ENCODE peak calls at places on chromosome 1, in five cellular contexts. I is psoas muscle; Z is fibroblast of lung; U is CD8-positive, alpha-beta T cell; B is cardiac muscle cell. F is an unnamed sample.

GRCh38 chr1:59967780-59968179 is 41.2 kb upstream of the CYP2J2 start:
- DNase-seq in U (no peak), Z (no peak), B (no peak), I (no peak), F (no peak)

GRCh38 chr1:5884110-5884509 is 108.1 kb downstream of the NPHP4 start:
- DNase-seq in B (no peak), Z (no peak), I (peak; percentile 11), U (no peak), F (no peak)

GRCh38 chr1:7515896-7516295 is 255.2 kb upstream of the VAMP3 start:
- DNase-seq in B (no peak), I (peak; percentile 42), Z (no peak), U (no peak), F (no peak)

GRCh38 chr1:10569531-10569930 is 94.8 kb downstream of the PEX14 start:
- DNase-seq in Z (no peak), B (no peak), U (no peak), I (no peak), F (no peak)

GRCh38 chr1:178706467-178706866 is 18.6 kb upstream of the RALGPS2 start:
- DNase-seq in B (peak; percentile 84), Z (peak; percentile 87), I (peak; percentile 61), U (no peak), F (no peak)

GRCh38 chr1:187871177-187871576 is 1042.4 kb downstream of the PLA2G4A start:
- DNase-seq in I (no peak), B (peak; percentile 26), Z (no peak), U (no peak), F (no peak)

GRCh38 chr1:228064296-228064695 is 18.2 kb upstream of the ARF1 start:
- DNase-seq in B (no peak), Z (no peak), U (no peak), I (peak; percentile 26), F (no peak)

GRCh38 chr1:224769987-224770693 is 154.0 kb downstream of the CNIH3 start:
- DNase-seq in I (no peak), B (peak; percentile 50), Z (peak; percentile 85), U (no peak), F (no peak)

GRCh38 chr1:205600085-205600484 is 31.7 kb downstream of the ELK4 start:
- DNase-seq in Z (peak; percentile 50), B (peak; percentile 72), U (no peak), I (no peak), F (no peak)

GRCh38 chr1:32609180-32609579 is 41.2 kb downstream of the ZBTB8OS start:
- DNase-seq in B (no peak), Z (no peak), U (no peak), I (no peak), F (no peak)
- H3K9me3 ChIP-seq in B (no peaks in the 10 kb centered on the region), Z (no peaks in the 10 kb centered on the region), U (no peaks in the 10 kb centered on the region), I (no peaks in the 10 kb centered on the region), F (no peaks in the 10 kb centered on the region)

DNA sequence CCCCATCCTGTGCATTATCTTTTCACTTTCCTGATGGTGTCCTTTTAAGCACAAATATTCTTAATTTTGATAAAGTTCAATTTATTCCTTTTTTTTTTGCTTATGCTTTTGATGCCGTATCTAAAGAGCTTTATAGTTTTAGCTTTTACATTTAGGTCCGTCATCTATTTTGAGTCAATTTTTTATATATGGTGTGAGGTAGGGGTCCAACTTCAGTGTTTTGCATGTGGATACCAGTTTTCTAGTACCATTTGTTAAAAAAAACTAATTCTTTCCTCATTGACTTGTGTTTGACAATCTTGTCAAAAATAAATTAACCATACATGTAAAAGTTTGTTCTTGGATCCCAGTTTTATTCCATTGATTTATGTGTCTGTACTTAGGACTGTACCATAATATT is 4.9 kb downstream of the MTF2 start:
- DNase-seq in U (no peak), Z (no peak), B (no peak), I (no peak), F (no peak)
- H3K9me3 ChIP-seq in U (no peaks in the 10 kb centered on the region), Z (no peaks in the 10 kb centered on the region), B (no peaks in the 10 kb centered on the region), I (peaks cover 5% of the 10 kb centered on the region), F (no peaks in the 10 kb centered on the region)

DNA sequence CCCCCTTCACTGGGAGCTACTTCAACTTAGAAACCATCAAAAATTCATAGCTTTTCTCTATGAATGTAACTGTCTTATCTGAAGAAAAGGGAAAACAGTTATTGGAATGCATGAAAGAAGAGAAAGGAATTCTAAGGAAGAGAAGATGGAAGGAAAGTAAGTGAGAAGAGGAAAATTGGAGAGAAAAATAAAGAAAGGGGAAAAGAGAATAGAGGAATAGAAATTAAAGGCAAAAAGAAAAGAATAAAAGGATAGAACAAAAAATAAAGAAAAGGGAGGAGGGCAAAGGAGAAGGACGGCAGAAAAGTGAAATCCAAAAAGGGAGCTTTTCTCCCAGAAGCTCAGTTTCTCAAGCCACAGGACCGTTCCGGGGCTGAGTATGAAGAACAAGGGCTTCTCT is 9.9 kb upstream of the PROX1 start:
- DNase-seq in I (no peak), B (no peak), U (no peak), Z (no peak), F (no peak)
- H3K9me3 ChIP-seq in I (no peaks in the 10 kb centered on the region), B (no peaks in the 10 kb centered on the region), U (no peaks in the 10 kb centered on the region), Z (no peaks in the 10 kb centered on the region), F (no peaks in the 10 kb centered on the region)

GRCh38 chr1:152511596-152511995 is 993 bp downstream of the LCE5A start:
- DNase-seq in I (no peak), B (no peak), U (no peak), Z (no peak), F (no peak)
- H3K9me3 ChIP-seq in I (no peaks in the 10 kb centered on the region), B (no peaks in the 10 kb centered on the region), U (no peaks in the 10 kb centered on the region), Z (no peaks in the 10 kb centered on the region), F (no peaks in the 10 kb centered on the region)

GRCh38 chr1:2956571-2956970 is 64.7 kb upstream of the ACTRT2 start:
- DNase-seq in B (no peak), Z (no peak), I (no peak), U (no peak), F (no peak)

GRCh38 chr1:2955652-2956051 is 65.6 kb upstream of the ACTRT2 start:
- DNase-seq in Z (no peak), U (no peak), B (no peak), I (no peak), F (no peak)

GRCh38 chr1:2953688-2954285 is 67.5 kb upstream of the ACTRT2 start:
- DNase-seq in B (no peak), I (no peak), U (no peak), Z (no peak), F (no peak)

GRCh38 chr1:2961081-2961480 is 60.2 kb upstream of the ACTRT2 start:
- DNase-seq in Z (no peak), B (no peak), I (peak; percentile 19), U (no peak), F (no peak)

GRCh38 chr1:2957329-2957728 is 63.9 kb upstream of the ACTRT2 start:
- DNase-seq in B (no peak), Z (no peak), U (no peak), I (no peak), F (no peak)
- H3K9me3 ChIP-seq in B (no peaks in the 10 kb centered on the region), Z (no peaks in the 10 kb centered on the region), U (no peaks in the 10 kb centered on the region), I (peaks cover 33% of the 10 kb centered on the region), F (peaks cover 2% of the 10 kb centered on the region)

DNA sequence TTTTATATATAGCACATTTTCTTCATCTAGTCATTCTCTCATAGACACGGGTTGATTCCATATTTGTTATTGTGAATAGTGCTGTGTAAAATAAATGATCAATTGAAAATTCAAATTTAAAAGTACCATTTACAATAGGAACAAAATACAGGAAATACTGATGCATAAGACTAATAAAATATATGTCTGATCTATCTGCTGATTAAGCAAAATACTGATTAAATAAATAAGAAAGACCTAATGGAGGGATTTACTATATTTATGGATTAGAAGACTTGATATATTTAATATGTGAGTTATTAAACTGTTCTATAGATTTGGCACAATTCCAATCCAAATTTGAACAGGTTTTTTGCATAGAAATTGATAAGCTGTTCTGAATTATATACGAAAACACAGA is 1044.8 kb upstream of the ADGRL2 start:
- DNase-seq in B (no peak), Z (no peak), I (no peak), U (no peak), F (no peak)
- H3K9me3 ChIP-seq in B (no peaks in the 10 kb centered on the region), Z (no peaks in the 10 kb centered on the region), I (no peaks in the 10 kb centered on the region), U (no peaks in the 10 kb centered on the region), F (no peaks in the 10 kb centered on the region)

GRCh38 chr1:56145524-56145923 is 433.8 kb downstream of the PLPP3 start:
- DNase-seq in B (no peak), I (no peak), Z (no peak), U (no peak), F (no peak)
- H3K9me3 ChIP-seq in B (no peaks in the 10 kb centered on the region), I (no peaks in the 10 kb centered on the region), Z (no peaks in the 10 kb centered on the region), U (no peaks in the 10 kb centered on the region), F (no peaks in the 10 kb centered on the region)

F was measured in T-helper 17 cell.